ENCODE peak calls at places on chromosomes 12 and 14, in five cellular contexts. One of them, this sample, is unnamed.

GRCh38 chr14:67579040-67579439 is 21.0 kb downstream of the PIGH start:
- DNase-seq in epithelial cell of esophagus: no peak
- DNase-seq in AG04449: no peak
- DNase-seq in AG04450: no peak
- DNase-seq in cardiac fibroblast: no peak
- DNase-seq in this sample: no peak

GRCh38 chr12:67909091-67909531 is 80.1 kb upstream of the IFNG-AS1 start:
- DNase-seq in AG04450: peak
- DNase-seq in epithelial cell of esophagus: no peak
- DNase-seq in cardiac fibroblast: peak
- DNase-seq in AG04449: peak
- DNase-seq in this sample: no peak

GRCh38 chr12:69821441-69822204 is 3.4 kb upstream of the MYRFL start:
- DNase-seq in AG04450: peak
- DNase-seq in AG04449: no peak
- DNase-seq in epithelial cell of esophagus: peak
- DNase-seq in cardiac fibroblast: peak
- DNase-seq in this sample: peak

GRCh38 chr14:94174622-94175402 is 690 bp downstream of the PPP4R4 start:
- DNase-seq in epithelial cell of esophagus: no peak
- DNase-seq in AG04450: no peak
- DNase-seq in cardiac fibroblast: no peak
- DNase-seq in AG04449: no peak
- DNase-seq in this sample: no peak

GRCh38 chr12:16523570-16524331 is 82.2 kb downstream of the LMO3 start:
- DNase-seq in cardiac fibroblast: peak
- DNase-seq in AG04449: no peak
- DNase-seq in epithelial cell of esophagus: peak
- DNase-seq in AG04450: no peak
- DNase-seq in this sample: no peak

GRCh38 chr14:77155083-77155482 is 13.5 kb upstream of the ZDHHC22 start:
- DNase-seq in AG04449: no peak
- DNase-seq in epithelial cell of esophagus: no peak
- DNase-seq in AG04450: no peak
- DNase-seq in cardiac fibroblast: no peak
- DNase-seq in this sample: no peak

GRCh38 chr12:28130625-28131598 is 59.3 kb upstream of the CCDC91 start:
- DNase-seq in AG04450: peak
- DNase-seq in epithelial cell of esophagus: peak
- DNase-seq in cardiac fibroblast: peak
- DNase-seq in AG04449: peak
- DNase-seq in this sample: peak

GRCh38 chr14:56224691-56225681 is 106.8 kb downstream of the PELI2 start:
- DNase-seq in AG04449: no peak
- DNase-seq in epithelial cell of esophagus: no peak
- DNase-seq in cardiac fibroblast: no peak
- DNase-seq in AG04450: no peak
- DNase-seq in this sample: no peak

GRCh38 chr14:91509083-91509877 is 830 bp downstream of the PPP4R3A start:
- DNase-seq in cardiac fibroblast: peak
- DNase-seq in AG04449: no peak
- DNase-seq in AG04450: no peak
- DNase-seq in epithelial cell of esophagus: peak
- DNase-seq in this sample: no peak

GRCh38 chr12:132446535-132447326 is 43.2 kb upstream of the FBRSL1 start:
- DNase-seq in cardiac fibroblast: no peak
- DNase-seq in AG04449: no peak
- DNase-seq in epithelial cell of esophagus: no peak
- DNase-seq in AG04450: no peak
- DNase-seq in this sample: no peak

GRCh38 chr12:12606793-12607589 is 4.7 kb upstream of the CREBL2 start:
- DNase-seq in cardiac fibroblast: peak
- DNase-seq in AG04449: no peak
- DNase-seq in epithelial cell of esophagus: peak
- DNase-seq in AG04450: no peak
- DNase-seq in this sample: no peak

GRCh38 chr12:57323402-57323801 is 72.4 kb upstream of the STAC3 start:
- DNase-seq in AG04449: no peak
- DNase-seq in epithelial cell of esophagus: no peak
- DNase-seq in AG04450: no peak
- DNase-seq in cardiac fibroblast: no peak
- DNase-seq in this sample: no peak

GRCh38 chr12:115155665-115156645 is 472.0 kb upstream of the TBX3 start:
- DNase-seq in epithelial cell of esophagus: peak
- DNase-seq in AG04450: peak
- DNase-seq in AG04449: peak
- DNase-seq in cardiac fibroblast: peak
- DNase-seq in this sample: peak

GRCh38 chr12:14995583-14996425 is 23.0 kb downstream of the PDE6H start:
- DNase-seq in cardiac fibroblast: peak
- DNase-seq in AG04449: peak
- DNase-seq in AG04450: peak
- DNase-seq in epithelial cell of esophagus: peak
- DNase-seq in this sample: no peak

GRCh38 chr12:50620975-50621360 is 116.2 kb downstream of the DIP2B start:
- DNase-seq in AG04450: no peak
- DNase-seq in AG04449: no peak
- DNase-seq in cardiac fibroblast: no peak
- DNase-seq in epithelial cell of esophagus: no peak
- DNase-seq in this sample: no peak
- H3K4me3 ChIP-seq in AG04450: no peak
- H3K4me3 ChIP-seq in AG04449: no peak
- H3K4me3 ChIP-seq in cardiac fibroblast: no peak
- H3K4me3 ChIP-seq in epithelial cell of esophagus: no peak
- H3K4me3 ChIP-seq in this sample: no peak

GRCh38 chr12:104656921-104657320 is 200.2 kb downstream of the CHST11 start:
- DNase-seq in epithelial cell of esophagus: peak
- DNase-seq in cardiac fibroblast: peak
- DNase-seq in AG04449: no peak
- DNase-seq in AG04450: peak
- DNase-seq in this sample: peak

GRCh38 chr12:104653730-104654328 is 197.1 kb downstream of the CHST11 start:
- DNase-seq in epithelial cell of esophagus: no peak
- DNase-seq in AG04449: no peak
- DNase-seq in cardiac fibroblast: no peak
- DNase-seq in AG04450: no peak
- DNase-seq in this sample: no peak

GRCh38 chr12:104655059-104655609 is 198.4 kb downstream of the CHST11 start:
- DNase-seq in AG04450: no peak
- DNase-seq in AG04449: no peak
- DNase-seq in epithelial cell of esophagus: no peak
- DNase-seq in cardiac fibroblast: no peak
- DNase-seq in this sample: no peak

GRCh38 chr12:104658085-104658484 is 201.3 kb downstream of the CHST11 start:
- DNase-seq in cardiac fibroblast: no peak
- DNase-seq in AG04450: no peak
- DNase-seq in epithelial cell of esophagus: no peak
- DNase-seq in AG04449: no peak
- DNase-seq in this sample: no peak

DNA sequence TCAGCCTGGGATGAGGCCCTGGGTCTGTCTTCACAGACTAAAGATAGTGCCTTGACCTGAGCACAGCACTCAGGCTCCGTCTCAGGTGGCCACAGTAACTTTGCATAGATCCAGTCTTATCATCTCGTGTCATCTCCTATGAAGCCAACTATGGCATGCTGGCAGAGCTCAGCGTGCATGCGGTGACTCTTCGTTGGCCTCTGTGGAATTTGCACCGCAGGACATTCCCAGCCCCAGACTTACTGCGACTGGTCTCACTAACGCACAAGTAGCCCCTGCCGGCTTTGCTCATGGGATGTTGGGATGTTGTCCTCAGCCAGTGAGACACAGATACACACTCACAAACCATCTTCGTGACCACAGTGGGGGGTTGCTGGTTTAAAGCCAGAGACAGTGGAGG is 199.6 kb downstream of the CHST11 start:
- DNase-seq in AG04449: no peak
- DNase-seq in AG04450: no peak
- DNase-seq in cardiac fibroblast: no peak
- DNase-seq in epithelial cell of esophagus: no peak
- DNase-seq in this sample: no peak
- H3K4me3 ChIP-seq in AG04449: no peak
- H3K4me3 ChIP-seq in AG04450: no peak
- H3K4me3 ChIP-seq in cardiac fibroblast: no peak
- H3K4me3 ChIP-seq in epithelial cell of esophagus: no peak
- H3K4me3 ChIP-seq in this sample: no peak

DNA sequence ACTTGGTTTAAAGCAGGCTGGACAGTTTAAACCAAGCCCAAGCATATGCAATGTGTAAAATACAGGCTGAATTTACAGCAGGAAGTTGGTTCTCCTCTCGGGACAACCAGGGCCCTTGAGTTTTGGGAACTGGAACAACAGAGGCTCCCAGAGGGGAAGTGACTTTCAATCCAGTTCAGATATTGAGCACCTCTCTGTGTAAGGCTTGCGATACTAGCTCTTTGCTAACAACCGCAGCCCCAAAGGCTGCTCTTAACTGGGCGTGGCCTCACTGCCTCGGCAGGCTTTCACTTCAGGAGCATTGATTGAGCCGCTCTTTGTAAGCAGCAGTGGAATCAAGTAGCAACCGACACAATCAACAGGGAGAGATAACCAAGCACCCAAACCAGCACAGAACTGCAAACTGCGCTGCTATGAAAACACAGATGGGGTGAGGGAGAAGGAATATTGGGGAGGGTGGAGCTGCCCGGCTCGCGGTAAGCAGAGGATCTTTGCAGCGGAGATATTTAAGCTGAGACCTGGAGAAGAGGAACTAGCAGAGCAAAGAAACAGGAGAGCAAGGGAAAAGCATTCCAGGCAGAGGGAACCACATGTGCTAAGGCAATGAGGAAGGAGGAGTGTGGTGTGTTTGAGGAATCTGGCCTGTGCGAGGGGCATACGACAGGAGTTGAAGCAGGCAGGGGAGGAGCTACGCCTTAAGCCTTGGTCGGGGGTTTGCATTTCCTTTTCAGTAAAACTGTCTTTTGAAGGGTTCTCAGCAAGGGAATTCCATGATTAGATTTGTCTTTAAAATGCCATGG is 17.3 kb upstream of the YY1 start:
- DNase-seq in AG04449: peak
- DNase-seq in AG04450: no peak
- DNase-seq in cardiac fibroblast: peak
- DNase-seq in epithelial cell of esophagus: peak
- DNase-seq in this sample: peak
- H3K4me3 ChIP-seq in AG04449: peak
- H3K4me3 ChIP-seq in AG04450: peak
- H3K4me3 ChIP-seq in cardiac fibroblast: peak
- H3K4me3 ChIP-seq in epithelial cell of esophagus: peak
- H3K4me3 ChIP-seq in this sample: peak

GRCh38 chr12:107558816-107559382 is 126.7 kb upstream of the PWP1 start:
- DNase-seq in AG04449: no peak
- DNase-seq in cardiac fibroblast: no peak
- DNase-seq in AG04450: no peak
- DNase-seq in epithelial cell of esophagus: no peak
- DNase-seq in this sample: no peak
- H3K4me3 ChIP-seq in AG04449: no peak
- H3K4me3 ChIP-seq in cardiac fibroblast: no peak
- H3K4me3 ChIP-seq in AG04450: no peak
- H3K4me3 ChIP-seq in epithelial cell of esophagus: no peak
- H3K4me3 ChIP-seq in this sample: no peak

GRCh38 chr14:29390046-29390841 is 537.4 kb downstream of the PRKD1 start:
- DNase-seq in epithelial cell of esophagus: no peak
- DNase-seq in AG04450: no peak
- DNase-seq in cardiac fibroblast: no peak
- DNase-seq in AG04449: no peak
- DNase-seq in this sample: no peak
- H3K4me3 ChIP-seq in epithelial cell of esophagus: no peak
- H3K4me3 ChIP-seq in AG04450: no peak
- H3K4me3 ChIP-seq in cardiac fibroblast: no peak
- H3K4me3 ChIP-seq in AG04449: no peak
- H3K4me3 ChIP-seq in this sample: peak

GRCh38 chr14:36582874-36583241 is 444 bp upstream of the NKX2-8 start:
- DNase-seq in cardiac fibroblast: no peak
- DNase-seq in AG04449: no peak
- DNase-seq in AG04450: no peak
- DNase-seq in epithelial cell of esophagus: no peak
- DNase-seq in this sample: no peak

GRCh38 chr14:36584167-36584811 is 1.9 kb upstream of the NKX2-8 start:
- DNase-seq in AG04449: no peak
- DNase-seq in epithelial cell of esophagus: no peak
- DNase-seq in AG04450: no peak
- DNase-seq in cardiac fibroblast: no peak
- DNase-seq in this sample: no peak

GRCh38 chr14:36582011-36582873 is at the start of gene NKX2-8:
- DNase-seq in AG04449: no peak
- DNase-seq in epithelial cell of esophagus: peak
- DNase-seq in AG04450: no peak
- DNase-seq in cardiac fibroblast: no peak
- DNase-seq in this sample: no peak

GRCh38 chr14:36583242-36584166 is 1.1 kb upstream of the NKX2-8 start:
- DNase-seq in AG04449: no peak
- DNase-seq in cardiac fibroblast: no peak
- DNase-seq in epithelial cell of esophagus: no peak
- DNase-seq in AG04450: no peak
- DNase-seq in this sample: no peak

GRCh38 chr14:36585100-36585499 is 2.7 kb upstream of the NKX2-8 start:
- DNase-seq in AG04450: no peak
- DNase-seq in cardiac fibroblast: no peak
- DNase-seq in AG04449: no peak
- DNase-seq in epithelial cell of esophagus: no peak
- DNase-seq in this sample: no peak
- H3K4me3 ChIP-seq in AG04450: no peak
- H3K4me3 ChIP-seq in cardiac fibroblast: no peak
- H3K4me3 ChIP-seq in AG04449: no peak
- H3K4me3 ChIP-seq in epithelial cell of esophagus: no peak
- H3K4me3 ChIP-seq in this sample: no peak

GRCh38 chr14:102591372-102591943 is 991 bp upstream of the RCOR1 start:
- DNase-seq in epithelial cell of esophagus: no peak
- DNase-seq in AG04450: no peak
- DNase-seq in AG04449: no peak
- DNase-seq in cardiac fibroblast: peak
- DNase-seq in this sample: no peak
- H3K4me3 ChIP-seq in epithelial cell of esophagus: peak
- H3K4me3 ChIP-seq in AG04450: peak
- H3K4me3 ChIP-seq in AG04449: peak
- H3K4me3 ChIP-seq in cardiac fibroblast: peak
- H3K4me3 ChIP-seq in this sample: peak